ENCODE peak calls at places on chromosomes 13 and 19, in nine cellular contexts. B, Q, V, O, H, N, E, J and M are unnamed samples.

GRCh38 chr19:18486746-18487145 is 35.1 kb downstream of the ELL start:
- DNase-seq in J (no peak), O (no peak), E (no peak), H (no peak), B (no peak), Q (no peak), V (no peak), N (no peak), M (no peak)

GRCh38 chr19:8310342-8311055 is 2.3 kb upstream of the CD320 start:
- DNase-seq in H (no peak), Q (peak), B (peak), N (peak), J (no peak), O (no peak), E (no peak), V (peak), M (no peak)

GRCh38 chr13:32914686-32915085 is 101.5 kb upstream of the KL start:
- DNase-seq in H (no peak), J (no peak), B (no peak), N (no peak), V (no peak), O (no peak), E (peak), Q (no peak), M (no peak)

GRCh38 chr13:65460136-65460535 is 1770.0 kb downstream of the PCDH9 start:
- DNase-seq in Q (no peak), V (no peak), B (no peak), O (peak), H (peak), E (no peak), J (peak), N (no peak), M (no peak)

GRCh38 chr19:46475976-46476375 is 4.6 kb upstream of the PNMA8A start:
- DNase-seq in H (no peak), Q (no peak), E (peak), N (no peak), B (no peak), O (peak), J (no peak), V (no peak), M (no peak)

GRCh38 chr13:80157261-80157942 is 183.5 kb downstream of the SPRY2 start:
- DNase-seq in V (no peak), B (no peak), O (peak), H (no peak), E (peak), J (no peak), Q (no peak), N (no peak), M (no peak)

GRCh38 chr13:71758823-71759222 is 108.2 kb downstream of the DACH1 start:
- DNase-seq in N (no peak), Q (no peak), V (no peak), B (no peak), H (peak), J (no peak), E (peak), O (peak), M (no peak)

GRCh38 chr19:29366757-29367156 is 153.8 kb upstream of the UQCRFS1 start:
- DNase-seq in Q (no peak), B (no peak), N (peak), J (no peak), H (no peak), V (no peak), E (no peak), O (no peak), M (no peak)

GRCh38 chr13:113845055-113845454 is 18.8 kb downstream of the GAS6 start:
- DNase-seq in H (no peak), Q (peak), N (peak), V (peak), E (peak), J (no peak), B (no peak), O (no peak), M (no peak)

GRCh38 chr13:100789025-100789424 is 114.4 kb upstream of the TMTC4 start:
- DNase-seq in J (no peak), Q (no peak), V (no peak), B (no peak), H (no peak), E (no peak), N (no peak), O (no peak), M (no peak)

GRCh38 chr19:35755550-35756371 is 1.1 kb downstream of the HSPB6 start:
- DNase-seq in N (peak), E (peak), O (no peak), V (peak), Q (peak), H (peak), B (no peak), J (no peak), M (no peak)

GRCh38 chr19:2422951-2423880 is 4.2 kb downstream of the TIMM13 start:
- DNase-seq in J (no peak), N (no peak), Q (no peak), E (no peak), H (no peak), B (no peak), O (no peak), V (peak), M (peak)

GRCh38 chr13:71118779-71119364 is 748.1 kb downstream of the DACH1 start:
- DNase-seq in Q (no peak), O (no peak), V (no peak), J (no peak), N (no peak), E (no peak), B (no peak), H (no peak), M (no peak)

GRCh38 chr19:43552616-43553015 is 19.6 kb downstream of the ZNF575 start:
- DNase-seq in J (no peak), B (no peak), O (no peak), Q (peak), H (no peak), N (no peak), V (no peak), E (no peak), M (no peak)

GRCh38 chr13:80083097-80083429 is 257.9 kb downstream of the SPRY2 start:
- DNase-seq in O (no peak), J (no peak), E (no peak), H (no peak), B (no peak), N (no peak), V (no peak), Q (no peak), M (no peak)

GRCh38 chr13:40568246-40568645 is 98.2 kb downstream of the FOXO1 start:
- DNase-seq in Q (no peak), E (no peak), B (no peak), N (no peak), O (no peak), H (no peak), V (no peak), J (no peak), M (no peak)

GRCh38 chr13:98144501-98145350 is 1.8 kb downstream of the FARP1 start:
- DNase-seq in Q (no peak), H (peak), O (peak), B (peak), E (peak), V (no peak), N (no peak), J (peak), M (no peak)
- H3K4me3 ChIP-seq in Q (peak), H (peak), O (peak), B (peak), E (peak), V (peak), N (no peak), J (peak), M (no peak)

DNA sequence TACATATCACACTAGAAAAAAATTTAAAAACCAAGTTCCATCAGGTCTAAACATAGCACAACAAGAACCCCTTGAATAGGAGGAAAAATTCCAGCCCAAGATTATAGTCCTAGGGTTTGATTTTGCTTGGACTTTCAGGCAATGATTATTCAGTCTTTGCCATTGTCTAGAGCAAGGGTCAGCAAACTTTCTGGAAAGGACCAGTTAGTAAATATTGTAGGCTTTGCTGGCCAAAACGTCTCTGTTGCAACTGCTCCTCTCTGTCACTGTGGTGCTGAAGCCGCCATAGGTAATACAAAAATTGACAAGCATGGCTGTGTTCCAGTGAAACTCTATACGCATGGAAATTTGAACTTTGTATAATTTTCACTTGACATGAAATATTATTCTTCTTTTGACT is 95.5 kb upstream of the UBAC2 start:
- DNase-seq in B (no peak), J (no peak), V (no peak), H (no peak), O (no peak), E (no peak), Q (no peak), N (no peak), M (no peak)
- H3K4me3 ChIP-seq in B (no peak), J (no peak), V (no peak), H (no peak), O (no peak), E (no peak), Q (no peak), N (no peak), M (no peak)

DNA sequence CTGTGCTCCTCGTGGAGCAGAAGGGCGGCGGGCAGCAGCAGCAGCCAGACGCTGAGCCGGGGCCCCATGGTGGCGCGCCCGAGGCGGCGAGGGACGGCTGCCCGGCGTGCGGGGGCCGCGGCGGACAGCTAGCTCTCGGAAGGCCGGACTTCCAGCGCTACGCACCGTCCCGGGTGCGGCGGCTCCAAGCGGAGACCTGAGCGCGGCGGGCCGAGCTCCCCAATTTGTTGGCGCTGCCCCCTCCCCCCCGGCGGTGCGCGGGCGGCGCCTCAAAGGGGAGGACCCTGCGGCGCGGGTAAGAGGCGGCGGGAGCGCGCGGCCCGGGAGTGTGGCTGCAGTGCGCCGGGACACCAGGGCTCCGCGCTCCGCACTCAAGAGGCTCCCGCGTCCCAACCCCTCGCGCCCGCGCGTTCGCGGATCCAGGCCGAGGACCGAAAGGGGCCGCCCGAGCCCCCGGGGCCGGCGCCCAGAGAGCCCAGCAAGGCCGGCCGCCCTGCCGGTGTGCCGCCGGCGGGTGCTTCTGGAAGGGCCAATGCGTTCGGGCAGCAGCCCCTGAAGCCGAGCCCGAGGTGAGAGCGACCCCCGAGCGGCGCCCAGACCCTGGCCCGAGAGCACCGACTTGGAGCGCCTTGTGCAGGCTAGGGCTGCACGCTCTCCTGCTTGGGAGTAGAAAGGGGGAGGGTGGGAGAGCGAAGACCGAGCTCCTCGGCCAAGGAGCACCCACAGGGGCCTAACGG is at the start of the genes COL4A1 and COL4A2:
- DNase-seq in E (peak), H (peak), V (peak), Q (peak), N (peak), O (peak), B (peak), J (no peak), M (no peak)
- H3K4me3 ChIP-seq in E (peak), H (peak), V (peak), Q (peak), N (peak), O (peak), B (peak), J (peak), M (no peak)

DNA sequence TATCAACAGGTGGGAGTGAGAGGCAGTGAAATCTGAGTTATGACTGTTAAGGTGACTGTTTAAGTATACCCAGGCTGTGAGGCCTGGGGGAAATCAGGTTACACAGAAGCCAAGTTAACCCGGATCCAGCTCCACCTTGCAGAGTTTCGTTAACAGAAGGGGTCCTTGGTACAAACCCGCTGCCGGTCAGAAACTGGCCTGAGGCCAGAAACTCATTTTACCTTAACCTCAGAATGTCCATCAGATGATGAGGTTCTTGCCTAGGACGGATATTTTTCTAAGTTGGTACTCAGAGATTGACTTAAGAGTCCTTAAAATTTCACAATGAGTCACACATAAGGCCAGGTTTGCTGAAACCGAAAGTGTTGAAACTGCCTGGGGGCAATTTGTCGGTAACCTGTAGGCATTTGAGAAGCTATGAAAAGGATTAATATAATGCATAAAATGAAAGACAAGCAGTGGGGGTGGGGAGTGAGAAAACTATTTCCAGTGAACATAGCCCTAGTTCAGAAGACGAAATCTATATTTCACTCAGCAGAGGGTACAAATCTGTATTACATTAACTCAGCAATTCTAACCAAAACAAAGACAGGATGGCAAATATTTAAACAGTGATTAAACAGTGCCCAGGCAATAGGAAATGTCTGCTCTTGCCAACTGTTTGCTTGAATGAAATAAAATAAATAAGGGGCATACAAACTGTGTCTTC is 350.6 kb downstream of the KCNRG start:
- DNase-seq in E (peak), B (peak), Q (no peak), J (no peak), V (no peak), N (peak), O (peak), H (no peak), M (no peak)
- H3K4me3 ChIP-seq in E (no peak), B (peak), Q (peak), J (no peak), V (peak), N (no peak), O (no peak), H (no peak), M (no peak)

DNA sequence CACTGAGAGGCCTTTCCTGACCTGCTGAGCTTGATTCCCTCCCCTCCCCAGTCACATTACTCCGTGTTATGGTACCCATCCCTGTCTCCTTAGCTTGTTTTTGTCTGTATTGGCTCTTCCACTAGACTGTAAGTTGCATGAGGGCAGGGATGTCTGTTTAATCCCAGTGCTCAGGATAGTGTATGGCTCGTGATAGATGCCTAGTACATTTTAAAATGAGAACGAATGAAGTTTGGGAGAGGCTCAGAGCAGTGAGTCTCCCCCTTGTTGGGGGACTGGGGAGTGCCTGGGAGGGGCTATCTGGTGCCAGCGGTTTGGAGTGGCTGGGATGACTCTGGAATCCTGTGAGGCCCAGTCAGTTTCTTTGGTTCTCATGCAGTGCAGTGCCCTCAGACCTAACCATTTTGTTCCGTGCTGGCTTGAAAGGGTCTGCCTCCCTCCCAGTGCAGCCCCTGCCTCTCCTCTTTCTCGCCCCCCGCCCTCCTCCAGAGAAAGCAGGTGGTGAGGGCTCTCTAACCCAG is 35.5 kb downstream of the ACTN4 start:
- DNase-seq in J (no peak), N (no peak), E (no peak), H (no peak), O (no peak), Q (no peak), B (no peak), V (no peak), M (no peak)
- H3K4me3 ChIP-seq in J (no peak), N (no peak), E (no peak), H (peak), O (no peak), Q (no peak), B (no peak), V (peak), M (no peak)

GRCh38 chr13:49303533-49304252 is 56.0 kb downstream of the CDADC1 start:
- DNase-seq in B (no peak), E (no peak), Q (no peak), V (peak), N (no peak), J (no peak), H (no peak), O (no peak), M (no peak)
- H3K4me3 ChIP-seq in B (no peak), E (no peak), Q (no peak), V (no peak), N (no peak), J (no peak), H (no peak), O (no peak), M (no peak)

DNA sequence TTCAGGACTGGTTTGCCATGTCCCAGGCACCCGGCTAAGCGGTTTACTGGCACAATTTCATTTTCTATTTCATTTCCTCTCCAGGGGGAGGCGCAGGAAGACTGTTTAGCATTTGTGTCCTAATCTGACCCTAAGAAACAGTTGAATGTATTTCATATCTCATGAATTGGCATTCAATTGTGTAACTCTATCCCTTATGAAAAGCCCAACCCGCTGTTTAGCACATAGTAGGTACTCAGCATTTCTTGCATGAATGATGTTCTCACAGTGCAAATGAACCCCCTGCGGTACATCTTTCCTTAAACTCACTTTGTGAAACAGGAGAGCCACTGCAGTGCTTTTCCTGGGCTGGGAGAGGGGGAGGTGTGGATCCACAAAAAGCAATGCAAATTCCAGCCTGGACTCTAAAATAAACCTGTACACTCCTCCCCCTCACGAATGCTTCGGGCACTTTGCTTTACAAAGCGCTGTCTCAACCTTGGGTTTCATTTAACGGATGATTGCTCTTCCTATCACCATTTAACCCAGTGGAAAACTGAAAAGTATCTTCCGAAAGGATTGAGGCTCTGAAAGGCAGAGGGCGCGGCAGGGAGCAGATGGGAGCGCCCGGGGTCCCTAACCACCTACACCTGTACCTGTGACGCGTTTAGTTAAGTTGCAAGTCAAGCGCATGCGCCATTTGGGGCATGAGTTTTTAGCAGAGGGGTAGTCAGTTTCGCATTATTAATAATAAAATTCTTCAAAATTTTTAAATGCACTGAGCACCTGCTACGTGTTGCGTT is 1.2 kb upstream of the EEF2 start:
- DNase-seq in O (peak), B (no peak), N (peak), H (peak), Q (no peak), J (no peak), V (no peak), E (peak), M (peak)
- H3K4me3 ChIP-seq in O (peak), B (peak), N (peak), H (peak), Q (peak), J (peak), V (peak), E (peak), M (peak)